ENCODE peak calls at places on chromosomes 16 and 17, in six cellular contexts. F, O, X, Q, D and V are unnamed samples.

GRCh38 chr17:78082988-78083387 is 45.6 kb downstream of the TMC6 start:
- DNase-seq in F (no peak), O (no peak), X (no peak), Q (no peak), D (no peak), V (no peak)

GRCh38 chr16:82118749-82119148 is 51.3 kb downstream of the MPHOSPH6 start:
- DNase-seq in F (no peak), O (no peak), X (no peak), Q (no peak), D (no peak), V (no peak)

GRCh38 chr16:65727534-65728137 is 605.8 kb upstream of the CDH11 start:
- DNase-seq in F (no peak), O (no peak), X (no peak), Q (no peak), D (no peak), V (peak)

GRCh38 chr16:72952404-72953301 is 95.3 kb downstream of the ZFHX3 start:
- DNase-seq in F (no peak), O (no peak), X (no peak), Q (no peak), D (no peak), V (no peak)

GRCh38 chr17:61724777-61725176 is 133.8 kb upstream of the NACA2 start:
- DNase-seq in F (no peak), O (no peak), X (no peak), Q (no peak), D (no peak), V (no peak)

GRCh38 chr17:60744355-60744958 is 66.8 kb downstream of the BCAS3 start:
- DNase-seq in F (no peak), O (no peak), X (no peak), Q (no peak), D (no peak), V (no peak)

GRCh38 chr17:45946841-45947256 is 52.2 kb upstream of the STH start:
- DNase-seq in F (no peak), O (no peak), X (no peak), Q (no peak), D (no peak), V (no peak)

GRCh38 chr16:79176987-79177386 is 423.6 kb downstream of the MAF start:
- DNase-seq in F (no peak), O (no peak), X (no peak), Q (no peak), D (no peak), V (no peak)

GRCh38 chr16:72066747-72067146 is 3.7 kb downstream of the HPR start:
- DNase-seq in F (peak), O (peak), X (no peak), Q (peak), D (no peak), V (peak)

GRCh38 chr17:32319548-32319905 is 22.4 kb downstream of the C17orf75 start:
- DNase-seq in F (peak), O (peak), X (peak), Q (peak), D (peak), V (peak)

GRCh38 chr17:40718904-40719303 is 15.4 kb upstream of the KRT24 start:
- DNase-seq in F (peak), O (no peak), X (no peak), Q (no peak), D (no peak), V (no peak)

GRCh38 chr17:61349350-61349749 is 50.3 kb upstream of the TBX2 start:
- DNase-seq in F (no peak), O (no peak), X (no peak), Q (no peak), D (no peak), V (peak)

GRCh38 chr17:62165378-62165722 is 100.3 kb upstream of the MED13 start:
- DNase-seq in F (peak), O (peak), X (no peak), Q (peak), D (no peak), V (no peak)

GRCh38 chr16:47037396-47037745 is 63.9 kb upstream of the DNAJA2 start:
- DNase-seq in F (peak), O (peak), X (no peak), Q (peak), D (no peak), V (peak)